ENCODE peak calls at places on chromosomes 6 and 20, in five cellular contexts. I is heart right ventricle, N is uterus, V is HCT116, P is body of pancreas. L is an unnamed sample.

GRCh38 chr20:3307695-3308094 is 68.7 kb upstream of the SLC4A11 start:
- DNase-seq in N (no peak), P (no peak), I (no peak), V (no peak), L (no peak)

GRCh38 chr20:24503352-24503931 is 34.0 kb downstream of the SYNDIG1 start:
- DNase-seq in I (peak; percentile 29), P (no peak), V (no peak), N (peak; percentile 36), L (no peak)

GRCh38 chr20:51833326-51833725 is 31.0 kb upstream of the SALL4 start:
- DNase-seq in V (no peak), I (no peak), N (no peak), P (no peak), L (no peak)

GRCh38 chr20:51631011-51631950 is 88.8 kb upstream of the NFATC2 start:
- DNase-seq in P (no peak), I (peak; percentile 34), V (peak; percentile 91), N (peak; percentile 83), L (no peak)

GRCh38 chr20:11847827-11848226 is 69.9 kb upstream of the BTBD3 start:
- DNase-seq in P (no peak), V (no peak), N (no peak), I (no peak), L (no peak)

GRCh38 chr6:41935190-41935569 is 6.4 kb downstream of the CCND3 start:
- DNase-seq in P (no peak), I (no peak), V (no peak), N (no peak), L (no peak)

GRCh38 chr6:47245745-47246371 is 63.8 kb downstream of the TNFRSF21 start:
- DNase-seq in I (no peak), V (no peak), N (no peak), P (no peak), L (no peak)

GRCh38 chr6:20399518-20399917 is 2.2 kb upstream of the E2F3 start:
- DNase-seq in V (no peak), P (no peak), N (no peak), I (no peak), L (no peak)

GRCh38 chr6:170554888-170555137 is 644 bp downstream of the TBP start:
- DNase-seq in P (no peak), V (no peak), I (no peak), N (no peak), L (no peak)

GRCh38 chr6:36596359-36596758 is 2.2 kb downstream of the SRSF3 start:
- DNase-seq in V (no peak), N (no peak), I (no peak), P (no peak), L (no peak)

GRCh38 chr20:49483018-49483705 is 694 bp upstream of the KCNB1 start:
- DNase-seq in P (no peak), N (no peak), V (no peak), I (no peak), L (no peak)

GRCh38 chr6:4819706-4820283 is 43.6 kb downstream of the CDYL start:
- DNase-seq in P (no peak), N (no peak), I (no peak), V (no peak), L (no peak)

GRCh38 chr6:130937942-130938604 is 110.9 kb downstream of the SMLR1 start:
- DNase-seq in P (no peak), I (no peak), V (peak; percentile 36), N (no peak), L (no peak)

GRCh38 chr6:134979142-134979541 is 29.2 kb upstream of the ALDH8A1 start:
- DNase-seq in N (no peak), P (no peak), V (no peak), I (no peak), L (no peak)

GRCh38 chr6:170231496-170232185 is 59.2 kb downstream of the DLL1 start:
- DNase-seq in P (no peak), I (no peak), N (peak; percentile 34), V (no peak), L (no peak)

GRCh38 chr20:36018208-36018988 is 50.0 kb downstream of the CNBD2 start:
- DNase-seq in V (no peak), P (no peak), I (no peak), N (no peak), L (no peak)

GRCh38 chr6:27814665-27815424 is 97.4 kb downstream of the OR2B2 start:
- DNase-seq in I (no peak), P (peak; percentile 63), N (no peak), V (peak; percentile 93), L (no peak)

GRCh38 chr20:61559706-61560315 is 307.8 kb downstream of the CDH4 start:
- DNase-seq in V (no peak), P (no peak), N (no peak), I (no peak), L (no peak)

GRCh38 chr20:53760025-53760441 is 166.4 kb upstream of the ZNF217 start:
- DNase-seq in I (no peak), P (no peak), N (no peak), V (no peak), L (no peak)

GRCh38 chr6:2360126-2360525 is 114.7 kb upstream of the GMDS start:
- DNase-seq in I (no peak), V (no peak), N (no peak), P (no peak), L (no peak)

GRCh38 chr6:1024587-1024986 is 287.3 kb upstream of the FOXQ1 start:
- DNase-seq in I (no peak), N (no peak), P (no peak), V (no peak), L (no peak)

GRCh38 chr20:44552950-44553908 is 29.1 kb upstream of the PKIG start:
- DNase-seq in N (no peak), P (no peak), I (no peak), V (no peak), L (no peak)

GRCh38 chr6:153553627-153554026 is 422.5 kb upstream of the RGS17 start:
- DNase-seq in N (no peak), I (no peak), V (peak; percentile 7), P (no peak), L (no peak)

GRCh38 chr6:155224031-155224451 is 39.8 kb upstream of the CLDN20 start:
- DNase-seq in N (no peak), P (no peak), I (no peak), V (peak; percentile 73), L (no peak)

GRCh38 chr6:125888989-125889656 is 67.4 kb upstream of the HINT3 start:
- DNase-seq in V (peak; percentile 24), I (no peak), N (no peak), P (peak; percentile 29), L (no peak)

GRCh38 chr6:142753196-142753595 is 191.8 kb downstream of the HIVEP2 start:
- DNase-seq in P (no peak), I (no peak), N (no peak), V (no peak), L (no peak)

GRCh38 chr6:41936073-41936837 is 5.4 kb downstream of the CCND3 start:
- DNase-seq in V (peak; percentile 53), P (peak; percentile 75), I (peak; percentile 56), N (peak; percentile 39), L (peak; percentile 81)

GRCh38 chr6:35058827-35059522 is 82.2 kb downstream of the TCP11 start:
- DNase-seq in I (no peak), N (no peak), V (no peak), P (no peak), L (no peak)

GRCh38 chr20:33076662-33077398 is 2.6 kb upstream of the BPIFB4 start:
- DNase-seq in P (no peak), I (no peak), N (no peak), V (peak; percentile 35), L (no peak)

GRCh38 chr6:20319520-20320357 is 81.9 kb upstream of the E2F3 start:
- DNase-seq in V (no peak), P (no peak), I (peak; percentile 32), N (no peak), L (peak; percentile 70)

DNA sequence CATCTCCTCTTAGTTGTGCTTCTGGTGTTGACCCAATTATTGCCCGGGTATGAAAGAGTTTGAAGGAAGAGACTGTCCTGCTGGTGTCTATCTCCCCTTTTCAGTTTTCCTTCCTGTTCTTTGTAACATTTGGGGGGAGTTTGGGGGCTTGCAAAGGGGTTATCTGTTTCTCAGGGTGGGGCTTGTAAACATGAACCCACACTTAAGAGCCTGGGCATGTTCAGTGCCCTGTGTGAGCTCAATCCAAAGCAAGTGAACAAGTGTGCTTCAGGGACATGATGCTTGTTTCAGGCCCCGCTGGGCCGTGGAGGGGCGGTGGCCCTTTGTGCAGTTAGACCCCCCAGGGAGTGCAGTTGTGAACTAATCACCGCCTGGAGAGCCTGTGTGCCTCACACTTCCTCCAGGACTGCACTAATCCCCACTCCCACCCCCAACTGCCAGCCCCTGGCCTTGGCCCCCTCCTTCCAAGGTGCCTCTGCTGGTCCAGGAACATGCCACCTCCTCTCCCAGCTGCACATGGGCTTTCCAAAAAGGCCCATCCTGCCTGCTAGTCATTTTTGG is 58.1 kb downstream of the RREB1 start:
- DNase-seq in V (no peak), P (no peak), N (no peak), I (no peak), L (no peak)
- H3K4me1 ChIP-seq in V (peaks cover 46% of the 10 kb centered on the region), P (peaks cover 84% of the 10 kb centered on the region), N (peaks cover 14% of the 10 kb centered on the region), I (peaks cover 69% of the 10 kb centered on the region), L (peaks cover 98% of the 10 kb centered on the region)

GRCh38 chr20:46402236-46402886 is 4.1 kb downstream of the ELMO2 start:
- DNase-seq in V (no peak), I (no peak), N (no peak), P (no peak), L (no peak)

GRCh38 chr20:46401478-46401860 is 4.9 kb downstream of the ELMO2 start:
- DNase-seq in V (no peak), P (no peak), I (no peak), N (no peak), L (no peak)

GRCh38 chr20:46400253-46400652 is 6.2 kb downstream of the ELMO2 start:
- DNase-seq in N (peak; percentile 28), I (no peak), P (no peak), V (no peak), L (no peak)

GRCh38 chr20:46399401-46399800 is 7.0 kb downstream of the ELMO2 start:
- DNase-seq in V (no peak), N (no peak), I (no peak), P (no peak), L (no peak)

GRCh38 chr20:46400828-46401477 is 5.5 kb downstream of the ELMO2 start:
- DNase-seq in V (no peak), P (no peak), I (no peak), N (no peak), L (no peak)
- H3K4me3 ChIP-seq in V (no peak overlapping the region), P (no peak overlapping the region), I (peak overlapping the region; percentile 8), N (no peak overlapping the region), L (peak overlapping the region; percentile 29)

DNA sequence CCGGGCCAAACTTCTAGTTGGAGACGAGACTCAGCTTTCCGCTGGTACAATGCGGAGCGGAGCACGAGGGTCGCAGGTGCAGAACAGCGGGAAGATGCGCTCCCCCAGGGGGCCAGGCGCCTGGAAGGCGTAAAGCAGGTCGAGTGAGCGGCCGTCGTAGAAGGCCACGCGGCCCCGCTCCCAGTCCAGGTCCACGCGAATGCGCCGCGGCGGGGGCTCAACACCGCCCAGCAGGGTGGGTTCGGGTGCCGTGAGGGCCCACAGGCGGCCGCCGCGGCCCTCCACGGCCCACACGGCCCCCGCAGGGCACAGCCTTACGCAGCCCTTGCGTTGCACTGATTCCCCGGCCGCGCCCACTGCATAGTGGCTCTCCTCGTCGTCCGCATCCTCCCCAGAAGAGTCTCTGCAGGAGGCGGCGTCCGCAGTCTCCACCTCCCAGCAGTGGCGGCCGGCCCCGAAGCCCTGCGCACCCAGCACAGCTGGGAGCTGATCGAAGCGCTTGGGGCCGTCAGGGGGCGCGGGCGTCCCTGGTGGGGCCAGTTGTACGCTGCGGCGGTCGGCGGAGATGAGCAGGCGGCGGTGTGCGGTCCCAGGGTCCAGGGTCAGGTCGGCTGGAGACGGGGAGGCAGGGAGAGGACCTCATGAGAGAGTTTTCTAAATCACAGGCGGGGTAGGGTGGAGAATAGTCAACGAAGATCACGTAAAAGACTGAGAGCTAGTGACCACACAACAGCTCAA is 4.3 kb downstream of the PPP1R11 start:
- DNase-seq in P (no peak), V (no peak), N (no peak), I (peak; percentile 46), L (peak; percentile 44)
- TF ChIP-seq CTCF in P (no peak), V (no peak), N (no peak), I (peak; percentile 41), L (peak; percentile 8)

GRCh38 chr6:166459272-166459671 is 76.5 kb upstream of the MPC1 start:
- DNase-seq in P (no peak), N (no peak), I (no peak), V (no peak), L (no peak)
- H3K4me1 ChIP-seq in P (peaks cover 9% of the 10 kb centered on the region), N (no peaks in the 10 kb centered on the region), I (peaks cover 10% of the 10 kb centered on the region), V (no peaks in the 10 kb centered on the region), L (peaks cover 11% of the 10 kb centered on the region)